ENCODE peak calls at places on chromosomes 12 and 14, in four cellular contexts. L, A, E and J are unnamed samples.
A peak's percentile ranks its signal among the peaks of the same experiment; 100 is the strongest.

GRCh38 chr14:92670177-92670576 is 78.2 kb downstream of the LGMN start:
- DNase-seq in L (no peak), A (peak; percentile 52), E (no peak), J (no peak)

GRCh38 chr12:23424685-23425084 is 524.8 kb downstream of the SOX5 start:
- DNase-seq in A (no peak), L (no peak), E (no peak), J (no peak)

GRCh38 chr14:38171197-38171596 is 36.5 kb upstream of the SSTR1 start:
- DNase-seq in E (no peak), A (no peak), L (no peak), J (no peak)

GRCh38 chr12:62530596-62530995 is 64.0 kb downstream of the MON2 start:
- DNase-seq in A (no peak), E (no peak), L (no peak), J (no peak)

GRCh38 chr12:101327054-101327453 is 47.1 kb downstream of the UTP20 start:
- DNase-seq in A (no peak), E (no peak), L (no peak), J (no peak)

GRCh38 chr12:130195776-130196175 is 33.5 kb downstream of the FZD10 start:
- DNase-seq in A (no peak), L (no peak), E (no peak), J (no peak)

GRCh38 chr12:19462441-19462840 is 23.1 kb downstream of the AEBP2 start:
- DNase-seq in L (no peak), A (no peak), E (no peak), J (no peak)

GRCh38 chr14:25090716-25091454 is 40.9 kb upstream of the STXBP6 start:
- DNase-seq in L (peak; percentile 42), E (no peak), A (no peak), J (no peak)

GRCh38 chr14:36857136-36857535 is 195.5 kb downstream of the PAX9 start:
- DNase-seq in E (no peak), A (no peak), L (no peak), J (no peak)

GRCh38 chr14:38279556-38279955 is 23.7 kb upstream of the CLEC14A start:
- DNase-seq in A (no peak), E (no peak), L (no peak), J (no peak)

GRCh38 chr14:23364164-23364571 is 804 bp downstream of the EFS start:
- DNase-seq in A (no peak), L (no peak), E (peak; percentile 72), J (no peak)

GRCh38 chr12:22299294-22299912 is 35.1 kb downstream of the ST8SIA1 start:
- DNase-seq in L (no peak), A (peak; percentile 39), E (no peak), J (no peak)

GRCh38 chr12:69620921-69621320 is 10.2 kb upstream of the LRRC10 start:
- DNase-seq in A (no peak), E (no peak), L (no peak), J (no peak)

GRCh38 chr14:105026033-105026785 is 5.3 kb upstream of the CDCA4 start:
- DNase-seq in A (peak; percentile 84), L (no peak), E (no peak), J (no peak)

GRCh38 chr12:99752740-99753139 is 105.2 kb downstream of the GARIN6 start:
- DNase-seq in A (no peak), L (no peak), E (no peak), J (no peak)

DNA sequence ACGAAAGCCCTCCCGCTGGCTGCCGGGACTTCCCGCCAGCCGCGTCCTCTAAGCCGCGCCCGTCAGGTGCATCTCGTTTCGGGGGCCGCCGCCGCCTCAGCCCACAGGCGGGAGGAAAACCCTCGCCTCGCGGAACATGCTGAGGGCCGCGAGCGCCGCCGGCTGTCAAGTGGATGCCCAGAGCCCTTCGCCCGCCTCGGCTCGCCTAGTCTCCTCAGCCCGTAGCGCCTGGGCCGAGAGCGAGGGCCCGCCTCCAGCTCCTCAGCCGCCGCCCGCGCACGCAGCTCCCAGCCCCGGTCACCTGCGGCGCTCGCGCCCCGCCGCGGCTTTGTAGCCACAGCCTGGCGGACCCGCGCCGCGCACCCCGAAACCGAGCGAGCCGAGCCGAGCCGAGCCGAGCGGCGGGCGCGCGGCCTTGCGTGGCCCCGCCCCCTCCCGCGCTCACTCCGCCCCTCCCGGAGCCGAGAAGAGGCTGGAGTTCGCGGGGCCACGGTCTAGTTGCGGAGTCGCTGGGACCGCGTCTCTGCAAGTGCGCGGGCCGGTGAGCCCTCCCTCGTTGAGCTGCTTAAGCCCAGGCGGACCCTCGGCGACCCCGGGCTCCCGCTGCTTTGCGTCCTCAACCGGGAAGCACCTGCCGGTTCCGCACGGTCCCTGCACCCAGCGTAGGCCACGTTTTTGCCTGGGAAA is at the start of gene EML5:
- DNase-seq in L (peak; percentile 93), A (peak; percentile 68), E (peak; percentile 62), J (peak; percentile 78)
- TF ChIP-seq CTCF in L (no peak), A (no peak), E (no peak), J (peak; percentile 52)

DNA sequence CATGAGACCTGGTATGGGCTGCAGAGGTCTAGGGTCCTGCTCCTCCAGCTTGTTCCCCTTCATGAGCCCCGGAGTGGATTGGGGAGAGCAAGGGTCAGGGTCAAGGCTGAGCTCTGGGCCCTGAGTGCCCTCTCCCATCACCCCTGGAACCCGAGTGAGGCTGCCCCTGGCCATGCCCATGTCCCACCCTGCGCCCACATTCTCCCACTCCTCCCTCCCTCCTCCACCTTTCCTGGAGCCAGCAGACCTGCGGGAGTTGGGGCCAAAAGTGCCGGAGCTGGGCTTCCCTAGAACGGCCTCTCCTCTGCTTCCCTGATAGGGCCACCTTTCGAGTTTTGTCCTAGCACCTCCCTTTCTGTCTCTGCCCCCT is 597 bp downstream of the SCNN1A start:
- DNase-seq in E (no peak), L (peak; percentile 35), A (no peak), J (no peak)
- TF ChIP-seq CTCF in E (no peak), L (no peak), A (no peak), J (no peak)

GRCh38 chr14:98840511-98840910 is 431.5 kb downstream of the BCL11B start:
- DNase-seq in A (no peak), E (no peak), L (no peak), J (no peak)

GRCh38 chr14:98840076-98840475 is 431.9 kb downstream of the BCL11B start:
- DNase-seq in L (no peak), A (no peak), E (no peak), J (no peak)

GRCh38 chr14:98834119-98834518 is 437.9 kb downstream of the BCL11B start:
- DNase-seq in L (no peak), A (no peak), E (no peak), J (no peak)

GRCh38 chr14:98835051-98835824 is 436.8 kb downstream of the BCL11B start:
- DNase-seq in A (no peak), E (no peak), L (no peak), J (no peak)

GRCh38 chr14:98835825-98836100 is 436.2 kb downstream of the BCL11B start:
- DNase-seq in A (no peak), L (no peak), E (no peak), J (no peak)
- TF ChIP-seq CTCF in A (no peak), L (no peak), E (no peak), J (no peak)

DNA sequence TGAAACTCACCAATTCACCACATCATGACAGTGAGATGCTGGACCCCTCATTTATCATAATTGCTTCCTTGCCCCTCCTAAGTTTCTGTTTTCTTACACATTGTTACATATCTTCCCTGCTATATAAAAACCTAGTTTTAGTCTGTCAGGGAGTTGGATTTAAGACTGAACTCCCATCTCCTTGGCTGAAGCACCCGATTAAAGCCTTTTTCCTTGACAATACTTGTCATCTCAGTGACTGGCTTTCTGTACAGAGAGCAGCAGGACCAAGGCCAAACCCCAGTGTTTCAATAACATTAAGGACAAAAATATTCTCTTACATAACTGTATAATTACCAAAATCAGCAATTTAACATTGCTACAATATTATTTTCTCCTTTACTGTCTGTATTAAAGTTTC is 928.4 kb downstream of the TMTC2 start:
- DNase-seq in E (no peak), A (no peak), L (no peak), J (no peak)
- TF ChIP-seq CTCF in E (no peak), A (no peak), L (no peak), J (no peak)

GRCh38 chr14:39576726-39577125 is 144.5 kb upstream of the FBXO33 start:
- DNase-seq in A (no peak), E (no peak), L (no peak), J (no peak)

GRCh38 chr14:39581474-39581873 is 149.2 kb upstream of the FBXO33 start:
- DNase-seq in E (no peak), A (no peak), L (no peak), J (no peak)

GRCh38 chr14:39582028-39582654 is 149.9 kb upstream of the FBXO33 start:
- DNase-seq in L (no peak), E (no peak), A (no peak), J (no peak)

DNA sequence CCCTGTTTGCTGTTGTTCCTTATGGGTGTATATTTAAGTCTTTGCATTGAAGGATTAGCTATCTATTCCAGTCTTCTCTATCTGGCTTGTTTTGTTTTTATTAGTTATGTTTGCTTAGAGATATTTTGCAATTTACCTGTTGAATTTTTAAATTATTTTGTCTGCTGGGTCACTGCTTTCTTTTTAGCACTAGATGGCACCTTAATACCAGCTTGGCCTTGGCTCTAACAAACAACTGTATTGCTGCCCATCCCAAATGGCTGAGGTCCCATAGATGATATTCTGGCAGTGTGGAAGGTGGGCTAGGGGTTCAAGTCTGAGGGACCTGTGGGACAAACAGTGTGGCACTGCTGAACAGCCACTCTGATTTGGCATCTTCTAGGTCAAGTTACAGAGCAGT is 144.0 kb upstream of the FBXO33 start:
- DNase-seq in E (no peak), L (no peak), A (no peak), J (no peak)
- TF ChIP-seq CTCF in E (no peak), L (no peak), A (no peak), J (no peak)

DNA sequence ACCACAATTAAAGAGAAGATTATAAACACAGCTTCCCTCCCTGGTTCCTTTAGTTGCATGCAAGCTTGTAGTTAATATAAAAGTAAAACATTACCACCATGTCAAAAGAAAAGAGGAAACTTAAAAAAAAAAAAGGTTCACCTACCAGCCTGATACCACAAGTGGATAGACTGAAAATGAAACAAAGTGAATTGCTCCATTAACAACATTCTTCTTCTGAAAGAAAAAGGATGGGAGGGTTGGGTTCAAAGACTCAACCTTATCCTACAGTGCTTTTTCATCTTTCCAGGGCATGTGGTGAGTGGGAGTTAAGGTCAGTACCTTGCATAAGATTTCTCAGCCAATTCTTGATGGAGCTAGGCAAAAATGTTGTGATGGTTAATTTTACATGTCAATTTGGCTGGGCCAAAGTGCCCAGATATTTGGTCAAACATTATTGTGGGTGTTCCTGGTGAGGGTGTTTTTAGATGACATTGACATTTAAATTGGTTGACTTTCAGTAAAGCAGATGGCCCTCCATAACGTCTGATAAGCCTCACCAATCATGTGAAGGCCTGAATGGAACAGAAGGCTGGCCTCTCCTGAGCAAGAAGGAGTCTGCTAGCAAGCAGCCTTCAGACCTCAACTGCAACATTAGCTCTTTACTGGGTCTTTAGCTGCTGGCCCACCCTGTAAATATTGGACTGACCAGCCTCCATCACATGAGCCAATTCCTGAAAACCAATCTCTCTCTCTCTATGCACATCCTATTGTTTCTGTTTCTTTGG is 28.8 kb downstream of the VCPKMT start:
- DNase-seq in L (no peak), A (no peak), E (no peak), J (no peak)
- TF ChIP-seq CTCF in L (no peak), A (no peak), E (no peak), J (no peak)